ENCODE peak calls at places on chromosomes 7 and 10, in seven cellular contexts. E is pancreas, P is BE2C, I is AG10803, U is AG04450, V is AG04449, H is cardiac fibroblast. L is an unnamed sample.

GRCh38 chr7:66452165-66452564 is 176.5 kb upstream of the KCTD7 start:
- DNase-seq in I (peak; percentile 74), U (no peak), V (no peak), H (peak; percentile 27), P (no peak), E (no peak), L (no peak)

GRCh38 chr7:55065511-55066229 is 46.9 kb downstream of the EGFR start:
- DNase-seq in I (peak; percentile 91), E (no peak), V (peak; percentile 68), H (peak; percentile 97), U (peak; percentile 79), P (no peak), L (peak; percentile 90)

GRCh38 chr7:137462074-137462715 is 118.7 kb upstream of the PTN start:
- DNase-seq in H (peak; percentile 52), U (no peak), V (no peak), E (no peak), I (peak; percentile 43), P (no peak), L (peak; percentile 31)

GRCh38 chr7:5831196-5831595 is 49.4 kb upstream of the OCM start:
- DNase-seq in H (peak; percentile 6), E (no peak), V (no peak), I (no peak), U (no peak), P (peak; percentile 13), L (peak; percentile 39)

GRCh38 chr10:60572511-60573194 is 183.0 kb upstream of the ANK3 start:
- DNase-seq in E (peak; percentile 33), V (no peak), P (peak; percentile 51), H (peak; percentile 53), I (peak; percentile 44), U (peak; percentile 47), L (peak; percentile 56)

GRCh38 chr7:48089415-48089975 is 430 bp downstream of the UPP1 start:
- DNase-seq in H (peak; percentile 32), U (no peak), E (peak; percentile 77), I (no peak), P (no peak), V (no peak), L (no peak)

GRCh38 chr7:71254751-71255150 is 122.8 kb downstream of the GALNT17 start:
- DNase-seq in H (no peak), E (no peak), V (no peak), U (no peak), P (no peak), I (no peak), L (no peak)

GRCh38 chr10:77989081-77989724 is 40.1 kb downstream of the POLR3A start:
- DNase-seq in P (no peak), V (no peak), I (peak; percentile 38), E (peak; percentile 57), H (no peak), U (no peak), L (no peak)

GRCh38 chr10:127349737-127350136 is 153.3 kb upstream of the INSYN2A start:
- DNase-seq in U (peak; percentile 1), V (peak; percentile 23), E (no peak), P (no peak), H (peak; percentile 39), I (no peak), L (peak; percentile 20)

GRCh38 chr7:29270579-29270978 is 76.0 kb downstream of the CHN2 start:
- DNase-seq in I (no peak), H (no peak), U (no peak), P (no peak), E (no peak), V (no peak), L (peak; percentile 45)

GRCh38 chr10:6097063-6097462 is 8.2 kb downstream of the RBM17 start:
- DNase-seq in E (no peak), U (no peak), I (no peak), P (no peak), V (no peak), H (no peak), L (no peak)

GRCh38 chr10:27998178-27998953 is 513 bp downstream of the ODAD2 start:
- DNase-seq in P (no peak), V (no peak), H (no peak), I (peak; percentile 28), E (peak; percentile 10), U (no peak), L (no peak)

GRCh38 chr7:133207687-133208086 is 45.2 kb upstream of the EXOC4 start:
- DNase-seq in H (peak; percentile 24), E (no peak), U (no peak), P (no peak), I (peak; percentile 15), V (no peak), L (peak; percentile 25)

GRCh38 chr7:40885503-40885902 is 750.7 kb downstream of the SUGCT start:
- DNase-seq in E (no peak), P (no peak), I (no peak), U (no peak), H (peak; percentile 66), V (no peak), L (peak; percentile 38)

GRCh38 chr10:47440207-47440606 is 43.7 kb downstream of the ANXA8 start:
- DNase-seq in E (no peak), I (no peak), V (no peak), U (no peak), H (peak; percentile 20), P (no peak), L (no peak)

GRCh38 chr7:6256709-6257535 is 15.5 kb downstream of the CYTH3 start:
- DNase-seq in P (no peak), H (peak; percentile 92), E (no peak), I (peak; percentile 89), U (no peak), V (no peak), L (peak; percentile 66)

GRCh38 chr7:74064696-74065095 is 18.9 kb upstream of the LIMK1 start:
- DNase-seq in E (no peak), V (no peak), P (no peak), H (no peak), I (no peak), U (no peak), L (no peak)

GRCh38 chr10:122227754-122228153 is 43.3 kb upstream of the BTBD16 start:
- DNase-seq in I (no peak), U (no peak), P (no peak), E (no peak), H (no peak), V (no peak), L (no peak)

GRCh38 chr7:35260254-35260653 is 6.4 kb upstream of the TBX20 start:
- DNase-seq in E (no peak), H (no peak), V (no peak), I (no peak), P (no peak), U (no peak), L (no peak)

GRCh38 chr7:35263396-35263795 is 9.5 kb upstream of the TBX20 start:
- DNase-seq in V (no peak), E (no peak), U (no peak), H (no peak), I (no peak), P (peak; percentile 52), L (no peak)

GRCh38 chr7:35261041-35261440 is 7.1 kb upstream of the TBX20 start:
- DNase-seq in U (no peak), I (no peak), H (no peak), V (no peak), P (no peak), E (no peak), L (no peak)

GRCh38 chr7:35259555-35259954 is 5.7 kb upstream of the TBX20 start:
- DNase-seq in H (peak; percentile 8), V (no peak), I (no peak), P (no peak), U (no peak), E (no peak), L (peak; percentile 58)

GRCh38 chr7:35261476-35262285 is 7.8 kb upstream of the TBX20 start:
- DNase-seq in V (no peak), I (no peak), U (no peak), H (no peak), E (no peak), P (no peak), L (no peak)
- TF ChIP-seq CTCF in V (no peak), I (no peak), U (no peak), H (no peak), E (no peak), P (no peak), L (no peak)

GRCh38 chr10:97771055-97771811 is 566 bp downstream of the SFRP5 start:
- DNase-seq in H (peak; percentile 33), P (peak; percentile 30), E (peak; percentile 50), I (peak; percentile 11), V (no peak), U (no peak), L (peak; percentile 18)
- H3K4me3 ChIP-seq in H (peak overlapping the region; percentile 25), P (peak overlapping the region; percentile 19), E (peak overlapping the region; percentile 55), I (no peak overlapping the region), V (peak overlapping the region; percentile 37), U (peak overlapping the region; percentile 17), L (no peak overlapping the region)

GRCh38 chr7:141702892-141703291 is 926 bp upstream of the DENND11 start:
- DNase-seq in E (no peak), P (no peak), U (no peak), V (no peak), H (no peak), I (no peak), L (no peak)
- TF ChIP-seq CTCF in E (no peak), P (no peak), U (no peak), V (no peak), H (no peak), I (no peak), L (no peak)

GRCh38 chr7:151866761-151867650 is 9.9 kb downstream of the PRKAG2 start:
- DNase-seq in E (no peak), P (no peak), U (no peak), I (no peak), V (no peak), H (no peak), L (no peak)

GRCh38 chr7:151868805-151869188 is 8.1 kb downstream of the PRKAG2 start:
- DNase-seq in U (no peak), P (no peak), H (no peak), I (no peak), E (no peak), V (no peak), L (no peak)

GRCh38 chr7:151869457-151869856 is 7.5 kb downstream of the PRKAG2 start:
- DNase-seq in V (no peak), H (no peak), E (no peak), U (no peak), I (no peak), P (no peak), L (no peak)

GRCh38 chr7:151869968-151870918 is 6.7 kb downstream of the PRKAG2 start:
- DNase-seq in U (no peak), I (no peak), V (no peak), E (no peak), H (no peak), P (no peak), L (no peak)

DNA sequence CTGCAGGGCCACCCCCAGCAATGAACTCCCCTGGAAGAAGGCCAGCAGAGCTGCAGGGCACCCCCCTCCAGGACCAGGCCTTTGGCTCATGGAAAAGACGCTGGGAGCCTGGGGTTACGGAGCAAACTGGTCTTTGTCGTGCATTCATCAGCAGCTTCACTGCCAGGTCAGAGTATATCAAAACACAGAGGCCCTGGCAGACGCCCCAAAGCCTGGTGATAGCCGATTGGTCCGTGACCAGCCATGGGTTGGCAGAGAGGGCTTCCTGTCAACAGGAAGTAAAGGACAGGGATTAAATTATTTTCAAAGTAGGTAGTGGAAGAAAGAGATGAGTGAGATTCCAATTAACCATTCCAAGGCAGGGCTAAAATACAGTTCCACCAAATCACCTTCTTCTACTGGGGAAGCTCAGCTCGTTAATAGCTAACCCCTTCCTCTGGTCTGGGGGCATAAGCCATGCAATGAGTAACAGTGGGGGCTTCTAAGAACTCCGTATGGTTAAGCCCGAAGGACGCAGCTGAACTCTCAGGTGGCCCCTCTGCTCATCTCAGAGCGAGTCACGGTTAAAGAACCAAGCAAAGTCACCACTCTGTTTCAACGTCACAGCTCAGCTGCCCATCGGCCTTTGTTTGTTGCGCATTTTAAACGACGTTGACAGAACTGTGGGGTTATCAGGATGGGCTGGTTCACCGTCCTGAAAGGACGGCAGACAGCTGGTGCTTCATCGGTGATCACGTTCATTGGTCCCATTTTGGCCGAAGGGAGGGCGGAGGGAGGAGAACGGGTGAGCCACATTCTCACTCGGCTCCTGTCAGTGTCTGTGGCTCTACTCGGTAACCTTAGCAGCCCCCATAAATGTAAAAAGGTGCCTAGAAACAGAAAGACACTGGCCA is 8.8 kb downstream of the PRKAG2 start:
- DNase-seq in V (no peak), U (no peak), P (peak; percentile 26), H (no peak), E (peak; percentile 68), I (no peak), L (no peak)
- H3K4me3 ChIP-seq in V (no peak overlapping the region), U (no peak overlapping the region), P (no peak overlapping the region), H (no peak overlapping the region), E (no peak overlapping the region), I (no peak overlapping the region), L (no peak overlapping the region)